ENCODE peak calls at places on chromosomes 12 and 14, in four cellular contexts. B is WTC11, M is GM12878, Z is HepG2. P is an unnamed sample.

GRCh38 chr14:106551265-106551664 is 1024.9 kb downstream of the TMEM121 start:
- DNase-seq in B (no peak), M (no peak), Z (no peak), P (no peak)

GRCh38 chr14:99239661-99240092 is 32.3 kb downstream of the BCL11B start:
- DNase-seq in B (no peak), M (no peak), Z (no peak), P (no peak)

GRCh38 chr12:47822386-47822785 is 2.7 kb upstream of the HDAC7 start:
- DNase-seq in B (no peak), M (no peak), Z (no peak), P (no peak)

GRCh38 chr12:12099102-12099501 is 28.4 kb downstream of the BCL2L14 start:
- DNase-seq in B (no peak), M (no peak), Z (no peak), P (no peak)

GRCh38 chr14:72692678-72693077 is 201.2 kb downstream of the DPF3 start:
- DNase-seq in B (peak), M (no peak), Z (no peak), P (no peak)

GRCh38 chr12:19129486-19130223 is at the start of gene PLEKHA5:
- DNase-seq in B (peak), M (no peak), Z (peak), P (peak)

GRCh38 chr12:45969084-45969483 is 21.3 kb downstream of the SCAF11 start:
- DNase-seq in B (no peak), M (no peak), Z (no peak), P (no peak)

GRCh38 chr12:62259311-62259992 is 752 bp upstream of the USP15 start:
- DNase-seq in B (no peak), M (no peak), Z (peak), P (no peak)

GRCh38 chr12:59637657-59638150 is 41.9 kb downstream of the SLC16A7 start:
- DNase-seq in B (no peak), M (no peak), Z (no peak), P (no peak)

GRCh38 chr14:73173092-73173735 is 36.9 kb downstream of the PSEN1 start:
- DNase-seq in B (no peak), M (no peak), Z (peak), P (peak)

GRCh38 chr12:19130224-19131019 is 889 bp downstream of the PLEKHA5 start:
- DNase-seq in B (peak), M (no peak), Z (no peak), P (peak)

GRCh38 chr14:77593501-77593911 is 22.9 kb downstream of the SPTLC2 start:
- DNase-seq in B (no peak), M (peak), Z (no peak), P (no peak)

GRCh38 chr12:57637364-57637763 is 4.4 kb upstream of the B4GALNT1 start:
- DNase-seq in B (no peak), M (no peak), Z (no peak), P (no peak)

GRCh38 chr14:20578325-20578724 is 9.5 kb downstream of the RNASE11 start:
- DNase-seq in B (peak), M (no peak), Z (no peak), P (no peak)

GRCh38 chr14:79781882-79782281 is 429.4 kb downstream of the DIO2 start:
- DNase-seq in B (no peak), M (no peak), Z (no peak), P (no peak)

GRCh38 chr14:20177433-20177974 is 13.2 kb upstream of the OR11G2 start:
- DNase-seq in B (no peak), M (no peak), Z (no peak), P (peak)

GRCh38 chr12:89307665-89308253 is 44.5 kb downstream of the DUSP6 start:
- DNase-seq in B (no peak), M (no peak), Z (no peak), P (no peak)

GRCh38 chr14:56378474-56378873 is 201.1 kb upstream of the TMEM260 start:
- DNase-seq in B (no peak), M (no peak), Z (no peak), P (no peak)

GRCh38 chr12:47032644-47033043 is 46.8 kb upstream of the PCED1B start:
- DNase-seq in B (no peak), M (no peak), Z (peak), P (no peak)

GRCh38 chr14:71497645-71498086 is 434.6 kb upstream of the RGS6 start:
- DNase-seq in B (no peak), M (peak), Z (no peak), P (no peak)

GRCh38 chr14:54730156-54730961 is 163.4 kb downstream of the SAMD4A start:
- DNase-seq in B (no peak), M (peak), Z (no peak), P (peak)

GRCh38 chr12:65606008-65606766 is 218.1 kb upstream of the HMGA2 start:
- DNase-seq in B (no peak), M (no peak), Z (no peak), P (peak)

GRCh38 chr12:48613321-48613720 is 43.5 kb upstream of the LALBA start:
- DNase-seq in B (no peak), M (no peak), Z (no peak), P (no peak)

GRCh38 chr14:103626150-103626850 is 2.7 kb upstream of the KLC1 start:
- DNase-seq in B (no peak), M (no peak), Z (peak), P (no peak)

GRCh38 chr14:23514009-23514962 is 37.3 kb downstream of the ZFHX2 start:
- DNase-seq in B (no peak), M (no peak), Z (no peak), P (no peak)
- TF ChIP-seq CBFB in B (no peak), M (no peak), Z (no peak), P (no peak)

GRCh38 chr12:76546889-76547288 is 12.7 kb downstream of the OSBPL8 start:
- DNase-seq in B (no peak), M (no peak), Z (no peak), P (no peak)

GRCh38 chr12:76545486-76545885 is 14.1 kb downstream of the OSBPL8 start:
- DNase-seq in B (no peak), M (no peak), Z (no peak), P (no peak)

GRCh38 chr12:76547526-76547925 is 12.0 kb downstream of the OSBPL8 start:
- DNase-seq in B (no peak), M (no peak), Z (no peak), P (no peak)

GRCh38 chr12:76549131-76549530 is 10.4 kb downstream of the OSBPL8 start:
- DNase-seq in B (no peak), M (no peak), Z (no peak), P (no peak)

DNA sequence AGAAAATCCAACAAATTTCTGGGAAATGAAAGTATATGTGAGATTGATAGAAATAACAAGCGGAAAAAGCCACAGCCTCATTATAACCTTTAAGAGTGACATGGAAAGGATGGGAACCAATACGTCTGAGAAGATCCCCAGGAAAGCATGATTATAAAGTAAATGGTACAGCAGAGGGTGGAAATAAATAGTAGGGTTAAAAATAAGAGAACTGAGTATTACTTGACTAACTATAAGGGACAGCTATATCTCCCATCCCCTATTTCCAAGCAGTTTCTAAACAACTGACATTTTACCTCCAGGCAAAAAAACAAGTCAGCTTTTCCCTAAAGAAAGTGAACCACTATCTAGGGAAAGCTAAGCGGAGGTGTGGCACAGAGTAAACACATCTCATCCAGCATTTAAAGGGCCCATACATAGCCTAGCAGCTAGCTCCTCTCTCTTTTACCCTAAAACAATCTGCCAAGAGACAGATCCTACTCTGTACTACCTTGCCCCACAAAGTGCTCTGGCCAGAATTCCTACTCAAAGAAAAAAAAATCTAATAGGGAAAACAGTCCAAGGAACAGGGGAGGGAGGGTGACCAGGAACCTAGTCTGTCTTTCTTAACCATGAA is 11.2 kb downstream of the OSBPL8 start:
- DNase-seq in B (no peak), M (no peak), Z (no peak), P (peak)
- TF ChIP-seq CBFB in B (no peak), M (no peak), Z (no peak), P (no peak)

GRCh38 chr12:120928864-120929652 is 24.9 kb upstream of the SPPL3 start:
- DNase-seq in B (peak), M (no peak), Z (no peak), P (no peak)
- TF ChIP-seq CBFB in B (no peak), M (no peak), Z (no peak), P (no peak)

DNA sequence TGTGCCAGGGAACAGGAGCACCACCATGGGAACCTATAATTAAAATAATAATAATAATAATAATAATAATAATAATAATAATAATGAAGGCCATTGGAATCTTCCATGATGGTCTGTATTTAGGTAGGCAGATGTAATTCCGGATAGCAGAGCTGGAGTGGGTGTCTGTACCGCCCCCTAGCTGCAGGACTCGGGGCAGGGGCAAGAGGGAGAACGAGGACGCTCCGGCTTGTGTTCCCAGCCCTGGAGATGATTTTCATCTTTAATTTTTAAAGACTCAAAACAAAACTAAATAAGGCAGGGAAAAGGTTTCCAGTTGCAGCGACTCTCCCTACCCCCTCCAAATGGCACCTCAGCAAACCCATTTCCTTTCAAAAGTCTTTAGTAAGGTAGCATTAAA is 501.1 kb downstream of the VRK1 start:
- DNase-seq in B (peak), M (no peak), Z (no peak), P (peak)
- TF ChIP-seq CBFB in B (no peak), M (no peak), Z (no peak), P (no peak)

GRCh38 chr14:105013150-105013787 is 7.6 kb downstream of the CDCA4 start:
- DNase-seq in B (no peak), M (no peak), Z (no peak), P (no peak)

GRCh38 chr14:105011312-105011990 is 9.4 kb downstream of the CDCA4 start:
- DNase-seq in B (no peak), M (no peak), Z (no peak), P (no peak)

GRCh38 chr14:105012171-105012985 is 8.5 kb downstream of the CDCA4 start:
- DNase-seq in B (no peak), M (no peak), Z (no peak), P (no peak)

GRCh38 chr14:105010106-105010505 is 10.8 kb downstream of the CDCA4 start:
- DNase-seq in B (no peak), M (no peak), Z (no peak), P (no peak)

DNA sequence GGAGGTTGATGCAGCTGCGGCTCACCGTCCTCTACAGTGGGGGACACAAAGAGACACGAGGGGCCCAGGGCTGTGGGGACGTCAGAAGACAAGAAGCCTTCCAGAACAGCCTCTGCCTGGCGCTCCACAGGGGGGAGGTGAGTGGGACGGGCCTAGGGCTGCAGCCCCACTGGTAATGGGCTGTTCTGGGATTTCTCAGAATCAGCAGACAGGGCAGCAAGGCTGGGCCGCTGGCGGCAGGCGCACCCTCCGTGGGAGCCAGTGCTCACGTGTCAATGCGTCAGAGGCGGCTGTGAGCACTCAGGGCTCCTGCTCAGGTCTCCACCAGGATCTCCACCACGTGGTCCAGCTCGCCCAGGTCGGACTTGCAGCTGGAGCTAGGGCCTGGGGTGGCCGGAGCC is 10.0 kb downstream of the CDCA4 start:
- DNase-seq in B (no peak), M (no peak), Z (no peak), P (no peak)
- TF ChIP-seq CBFB in B (no peak), M (no peak), Z (no peak), P (no peak)

DNA sequence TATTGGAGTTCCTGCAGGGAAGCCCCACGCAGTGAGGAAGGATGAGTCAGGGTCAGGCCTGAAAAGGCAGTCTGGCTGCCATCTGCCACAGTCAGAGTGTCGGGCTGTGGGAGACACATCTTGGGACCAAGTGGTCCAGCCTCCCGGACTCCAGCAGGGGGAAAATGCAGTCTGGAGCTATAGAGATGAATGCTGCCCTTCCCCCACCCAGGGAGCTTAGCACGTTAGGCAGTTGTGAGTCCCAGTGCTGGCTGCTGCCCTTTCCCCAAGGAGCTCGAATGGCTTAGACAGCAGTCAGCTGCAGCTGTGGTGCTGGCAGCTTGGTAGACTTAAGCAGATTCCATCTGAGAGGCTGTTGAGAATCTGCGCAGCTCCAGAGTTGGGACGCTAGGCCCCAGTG is 8.2 kb upstream of the NTS start:
- DNase-seq in B (no peak), M (no peak), Z (no peak), P (no peak)
- TF ChIP-seq CBFB in B (no peak), M (no peak), Z (no peak), P (no peak)

GRCh38 chr14:100525615-100526014 is 61.6 kb downstream of the BEGAIN start:
- DNase-seq in B (peak), M (no peak), Z (no peak), P (no peak)
- TF ChIP-seq CBFB in B (no peak), M (no peak), Z (no peak), P (no peak)

GRCh38 chr12:115213118-115213517 is 529.1 kb upstream of the TBX3 start:
- DNase-seq in B (no peak), M (no peak), Z (no peak), P (no peak)

GRCh38 chr12:115216300-115216699 is 532.3 kb upstream of the TBX3 start:
- DNase-seq in B (no peak), M (no peak), Z (no peak), P (no peak)

GRCh38 chr12:115210533-115211252 is 526.7 kb upstream of the TBX3 start:
- DNase-seq in B (no peak), M (no peak), Z (no peak), P (no peak)

GRCh38 chr12:115212356-115212755 is 528.4 kb upstream of the TBX3 start:
- DNase-seq in B (no peak), M (no peak), Z (no peak), P (no peak)

GRCh38 chr12:115213538-115213961 is 529.6 kb upstream of the TBX3 start:
- DNase-seq in B (peak), M (no peak), Z (no peak), P (no peak)
- TF ChIP-seq CBFB in B (no peak), M (no peak), Z (no peak), P (no peak)

DNA sequence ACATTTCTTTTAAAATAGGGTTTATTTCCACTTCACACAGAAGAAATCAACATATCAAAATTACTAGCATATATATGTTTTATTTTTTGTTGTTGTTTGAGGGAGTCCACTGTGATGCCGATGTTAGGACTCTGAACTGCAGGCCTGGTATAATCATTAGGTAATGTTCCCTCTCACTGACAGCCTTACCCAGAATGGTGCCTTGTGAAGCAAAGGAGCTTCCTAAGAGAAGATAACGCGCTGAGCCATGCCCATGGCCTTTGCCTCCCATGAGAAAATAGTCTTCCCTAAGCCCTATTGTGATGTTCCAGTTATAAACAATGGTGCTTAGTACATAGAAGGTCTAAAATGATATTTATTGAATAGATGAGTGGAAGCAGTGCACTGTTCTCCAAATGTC is 12.0 kb downstream of the GNG2 start:
- DNase-seq in B (no peak), M (no peak), Z (no peak), P (no peak)
- TF ChIP-seq CBFB in B (no peak), M (no peak), Z (no peak), P (no peak)

P was measured in K562.